ENCODE peak calls at places on chromosome 11, in five cellular contexts. M is glutamatergic neuron, K is AG09309, O is EL, C is left colon. J is an unnamed sample.

GRCh38 chr11:66288138-66288865 is 641 bp downstream of the YIF1A start:
- DNase-seq in M (no peak), K (no peak), O (no peak), C (peak), J (peak)

GRCh38 chr11:110712643-110713468 is 619 bp upstream of the ARHGAP20 start:
- DNase-seq in M (peak), K (no peak), O (peak), C (peak), J (peak)

GRCh38 chr11:76269247-76269646 is 62.9 kb upstream of the WNT11 start:
- DNase-seq in M (no peak), K (no peak), O (no peak), C (no peak), J (no peak)

GRCh38 chr11:28760676-28761390 is 652.6 kb downstream of the METTL15 start:
- DNase-seq in M (no peak), K (no peak), O (peak), C (no peak), J (no peak)

GRCh38 chr11:86459682-86460460 is 85.2 kb downstream of the CCDC81 start:
- DNase-seq in M (no peak), K (peak), O (peak), C (no peak), J (no peak)

GRCh38 chr11:106398396-106399074 is 321.1 kb downstream of the AASDHPPT start:
- DNase-seq in M (no peak), K (no peak), O (peak), C (no peak), J (no peak)

GRCh38 chr11:19321351-19321750 is 80.6 kb upstream of the E2F8 start:
- DNase-seq in M (no peak), K (no peak), O (no peak), C (no peak), J (no peak)

GRCh38 chr11:10329935-10330334 is 25.1 kb downstream of the ADM start:
- DNase-seq in M (no peak), K (peak), O (peak), C (no peak), J (no peak)

GRCh38 chr11:96303067-96303466 is 39.9 kb downstream of the MAML2 start:
- DNase-seq in M (no peak), K (no peak), O (peak), C (no peak), J (no peak)

GRCh38 chr11:13297917-13298356 is 20.3 kb downstream of the BMAL1 start:
- DNase-seq in M (no peak), K (no peak), O (no peak), C (no peak), J (no peak)

GRCh38 chr11:130070109-130070828 is 575 bp downstream of the APLP2 start:
- DNase-seq in M (peak), K (no peak), O (peak), C (peak), J (peak)

GRCh38 chr11:45850446-45850845 is 3.2 kb downstream of the CRY2 start:
- DNase-seq in M (no peak), K (no peak), O (peak), C (no peak), J (no peak)

GRCh38 chr11:46414466-46414796 is 22.9 kb upstream of the CHRM4 start:
- DNase-seq in M (no peak), K (no peak), O (no peak), C (no peak), J (no peak)

GRCh38 chr11:32659672-32660071 is 76.0 kb downstream of the EIF3M start:
- DNase-seq in M (no peak), K (no peak), O (no peak), C (no peak), J (no peak)

GRCh38 chr11:46981429-46981828 is 44.9 kb downstream of the CSTPP1 start:
- DNase-seq in M (no peak), K (no peak), O (no peak), C (no peak), J (no peak)

GRCh38 chr11:26551186-26551801 is 20.8 kb downstream of the MUC15 start:
- DNase-seq in M (no peak), K (no peak), O (no peak), C (no peak), J (no peak)

GRCh38 chr11:86558841-86559240 is 113.6 kb downstream of the ME3 start:
- DNase-seq in M (no peak), K (no peak), O (no peak), C (no peak), J (no peak)

GRCh38 chr11:7851391-7851790 is 54.6 kb upstream of the OR5P2 start:
- DNase-seq in M (no peak), K (no peak), O (no peak), C (no peak), J (no peak)

GRCh38 chr11:108536783-108537182 is 38.6 kb upstream of the POGLUT3 start:
- DNase-seq in M (no peak), K (no peak), O (no peak), C (no peak), J (no peak)

GRCh38 chr11:30312243-30312642 is 10.7 kb upstream of the ARL14EP start:
- DNase-seq in M (no peak), K (no peak), O (no peak), C (no peak), J (no peak)

GRCh38 chr11:2512431-2513407 is 67.9 kb downstream of the KCNQ1 start:
- DNase-seq in M (peak), K (no peak), O (no peak), C (no peak), J (peak)

GRCh38 chr11:46906596-46906995 is 11.8 kb downstream of the LRP4 start:
- DNase-seq in M (no peak), K (no peak), O (no peak), C (no peak), J (no peak)

GRCh38 chr11:63668396-63668795 is 2.8 kb downstream of the ATL3 start:
- DNase-seq in M (no peak), K (no peak), O (no peak), C (no peak), J (no peak)